ENCODE peak calls at places on chromosomes 7 and 10, in seven cellular contexts. W is ovary; M is GM04504; K is lower lobe of right lung; B is mucosa of gallbladder; R is HS-5; Y is stimulated activated CD4-positive, alpha-beta T cell treated with anti-CD3 and anti-CD28 coated beads, TNF-alpha, amount 100 ng/mL, for 24 hours. H is an unnamed sample.

GRCh38 chr10:21183025-21183424 is 285.9 kb upstream of the NEBL start:
- DNase-seq in Y (no peak), K (no peak), B (no peak), M (no peak), W (no peak), R (no peak), H (no peak)

GRCh38 chr7:96977445-96977844 is 27.9 kb upstream of the DLX6 start:
- DNase-seq in B (no peak), M (no peak), Y (no peak), K (no peak), W (no peak), R (no peak), H (no peak)

GRCh38 chr7:150784954-150785353 is 15.2 kb downstream of the TMEM176B start:
- DNase-seq in Y (no peak), K (no peak), M (no peak), W (no peak), R (no peak), B (peak), H (no peak)

GRCh38 chr7:40922316-40922670 is 780.6 kb downstream of the INHBA start:
- DNase-seq in R (peak), W (no peak), Y (no peak), K (no peak), M (peak), B (no peak), H (no peak)

GRCh38 chr7:120740348-120740747 is 117.6 kb downstream of the TSPAN12 start:
- DNase-seq in Y (no peak), B (no peak), M (no peak), K (no peak), W (no peak), R (no peak), H (no peak)

GRCh38 chr7:40700653-40701475 is 566.1 kb downstream of the SUGCT start:
- DNase-seq in R (no peak), K (no peak), M (no peak), W (no peak), Y (no peak), B (no peak), H (no peak)

GRCh38 chr7:44990520-44991023 is 9.4 kb upstream of the CCM2 start:
- DNase-seq in W (no peak), M (no peak), B (no peak), K (no peak), R (no peak), Y (no peak), H (no peak)

GRCh38 chr7:98238076-98238475 is 14.0 kb downstream of the TECPR1 start:
- DNase-seq in B (no peak), R (no peak), M (no peak), K (no peak), W (no peak), Y (no peak), H (no peak)

GRCh38 chr7:24834150-24834798 is 77.0 kb upstream of the GSDME start:
- DNase-seq in R (no peak), M (no peak), K (peak), B (no peak), W (no peak), Y (no peak), H (no peak)

GRCh38 chr10:132878730-132879407 is 63.5 kb downstream of the CFAP46 start:
- DNase-seq in Y (no peak), R (no peak), B (no peak), M (no peak), W (no peak), K (no peak), H (no peak)

GRCh38 chr10:79410315-79411094 is 34.9 kb downstream of the ZCCHC24 start:
- DNase-seq in B (no peak), K (peak), R (no peak), W (no peak), M (no peak), Y (no peak), H (no peak)

GRCh38 chr10:58334817-58335305 is at the start of gene UBE2D1:
- DNase-seq in W (peak), Y (peak), R (no peak), K (peak), M (no peak), B (peak), H (peak)

GRCh38 chr10:43965918-43966570 is 317.4 kb upstream of the ZNF32 start:
- DNase-seq in B (no peak), R (no peak), M (no peak), Y (no peak), K (no peak), W (no peak), H (no peak)

GRCh38 chr10:133277993-133278576 is 1.4 kb upstream of the ADAM8 start:
- DNase-seq in R (no peak), Y (no peak), K (no peak), W (no peak), B (no peak), M (no peak), H (no peak)

GRCh38 chr7:7565746-7566650 is 686 bp upstream of the MIOS start:
- DNase-seq in Y (no peak), B (no peak), M (no peak), W (peak), R (no peak), K (peak), H (no peak)

GRCh38 chr7:22114440-22114981 is 168.8 kb upstream of the CDCA7L start:
- DNase-seq in K (no peak), B (peak), R (no peak), Y (no peak), W (no peak), M (no peak), H (no peak)

GRCh38 chr10:46547881-46548780 is 8.3 kb downstream of the GPRIN2 start:
- DNase-seq in B (no peak), Y (no peak), K (peak), M (no peak), W (peak), R (no peak), H (no peak)